ENCODE peak calls at places on chromosomes 6 and 20, in five cellular contexts. One of them, this sample, is unnamed.

GRCh38 chr20:24497851-24498250 is 28.4 kb downstream of the SYNDIG1 start:
- DNase-seq in thyroid gland: peak
- DNase-seq in cardiac muscle cell: no peak
- DNase-seq in colonic mucosa: no peak
- DNase-seq in breast epithelium: no peak
- DNase-seq in this sample: no peak

GRCh38 chr6:33007831-33008395 is 1.5 kb downstream of the HLA-DOA start:
- DNase-seq in thyroid gland: no peak
- DNase-seq in cardiac muscle cell: no peak
- DNase-seq in colonic mucosa: no peak
- DNase-seq in breast epithelium: no peak
- DNase-seq in this sample: no peak

GRCh38 chr6:148720371-148720770 is 26.5 kb upstream of the UST start:
- DNase-seq in thyroid gland: no peak
- DNase-seq in cardiac muscle cell: peak
- DNase-seq in colonic mucosa: no peak
- DNase-seq in breast epithelium: no peak
- DNase-seq in this sample: no peak

GRCh38 chr6:53375851-53376250 is 27.1 kb upstream of the ELOVL5 start:
- DNase-seq in thyroid gland: peak
- DNase-seq in cardiac muscle cell: peak
- DNase-seq in colonic mucosa: no peak
- DNase-seq in breast epithelium: no peak
- DNase-seq in this sample: no peak

GRCh38 chr20:21520702-21521595 is 7.1 kb upstream of the NKX2-2 start:
- DNase-seq in thyroid gland: no peak
- DNase-seq in cardiac muscle cell: peak
- DNase-seq in colonic mucosa: no peak
- DNase-seq in breast epithelium: no peak
- DNase-seq in this sample: no peak

GRCh38 chr6:143542915-143543314 is 31.4 kb upstream of the FUCA2 start:
- DNase-seq in thyroid gland: no peak
- DNase-seq in cardiac muscle cell: no peak
- DNase-seq in colonic mucosa: no peak
- DNase-seq in breast epithelium: no peak
- DNase-seq in this sample: no peak

GRCh38 chr20:63833776-63834544 is 2.9 kb upstream of the ZBTB46 start:
- DNase-seq in thyroid gland: no peak
- DNase-seq in cardiac muscle cell: no peak
- DNase-seq in colonic mucosa: no peak
- DNase-seq in breast epithelium: no peak
- DNase-seq in this sample: no peak

GRCh38 chr6:116666869-116667268 is 1.7 kb downstream of the ZUP1 start:
- DNase-seq in thyroid gland: no peak
- DNase-seq in cardiac muscle cell: no peak
- DNase-seq in colonic mucosa: no peak
- DNase-seq in breast epithelium: no peak
- DNase-seq in this sample: no peak

GRCh38 chr20:61515922-61516321 is 263.9 kb downstream of the CDH4 start:
- DNase-seq in thyroid gland: no peak
- DNase-seq in cardiac muscle cell: no peak
- DNase-seq in colonic mucosa: no peak
- DNase-seq in breast epithelium: no peak
- DNase-seq in this sample: no peak

GRCh38 chr20:37395921-37396519 is 50.1 kb downstream of the SRC start:
- DNase-seq in thyroid gland: no peak
- DNase-seq in cardiac muscle cell: no peak
- DNase-seq in colonic mucosa: no peak
- DNase-seq in breast epithelium: no peak
- DNase-seq in this sample: no peak

GRCh38 chr6:122238861-122239260 is 160.6 kb upstream of the HSF2 start:
- DNase-seq in thyroid gland: no peak
- DNase-seq in cardiac muscle cell: no peak
- DNase-seq in colonic mucosa: no peak
- DNase-seq in breast epithelium: no peak
- DNase-seq in this sample: no peak

GRCh38 chr6:104312851-104313250 is 546.9 kb downstream of the HACE1 start:
- DNase-seq in thyroid gland: no peak
- DNase-seq in cardiac muscle cell: no peak
- DNase-seq in colonic mucosa: no peak
- DNase-seq in breast epithelium: no peak
- DNase-seq in this sample: no peak
- TF ChIP-seq CTCF in thyroid gland: no peak
- TF ChIP-seq CTCF in cardiac muscle cell: no peak
- TF ChIP-seq CTCF in colonic mucosa: no peak
- TF ChIP-seq CTCF in breast epithelium: no peak
- TF ChIP-seq CTCF in this sample: no peak

DNA sequence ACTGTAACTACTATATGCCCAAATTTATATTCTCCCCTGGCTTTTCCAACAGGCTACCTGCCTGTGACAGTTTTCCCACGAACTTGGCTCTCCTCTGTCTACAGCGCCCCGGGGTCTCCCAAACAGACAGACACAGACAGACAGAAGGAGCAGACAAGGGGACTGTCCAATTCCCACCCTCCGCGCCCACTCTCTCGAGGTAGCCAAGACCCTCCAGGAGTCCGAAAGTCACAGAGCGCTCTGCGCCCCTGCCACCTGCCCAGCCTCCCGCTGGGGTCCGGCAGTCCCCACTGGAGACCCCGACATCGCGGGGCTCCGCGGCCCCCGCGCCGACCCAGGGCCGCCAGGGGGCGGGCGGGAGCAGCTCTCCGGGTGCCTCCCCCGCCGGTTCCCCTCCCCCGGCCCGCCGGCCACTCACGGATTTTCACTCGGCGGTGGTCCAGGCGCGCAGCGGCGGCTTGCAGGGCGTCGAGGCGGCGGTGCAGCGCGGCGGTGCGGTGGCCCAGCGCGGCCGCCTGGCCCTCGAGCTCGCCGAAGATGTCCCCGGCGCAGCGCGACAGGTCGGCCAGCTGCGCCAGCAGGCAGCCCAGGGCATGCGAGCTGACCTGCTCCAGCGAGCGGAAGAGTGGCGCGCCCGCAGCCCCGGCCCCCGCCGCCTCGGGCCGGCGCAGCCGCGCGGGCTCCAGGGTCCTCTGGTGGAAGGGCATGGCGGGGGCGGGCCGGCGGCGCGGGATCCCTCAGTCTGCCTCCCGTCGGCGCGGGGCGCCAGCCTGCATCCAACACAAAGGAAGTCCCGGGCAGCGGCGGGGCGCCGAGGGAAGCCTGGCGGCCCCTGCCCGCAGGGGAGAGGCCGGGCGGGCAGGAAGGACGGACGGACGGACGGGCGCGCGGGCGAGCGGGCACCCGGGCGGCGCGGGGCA is 81.3 kb upstream of the CCDC28A start:
- DNase-seq in thyroid gland: peak
- DNase-seq in cardiac muscle cell: peak
- DNase-seq in colonic mucosa: peak
- DNase-seq in breast epithelium: peak
- DNase-seq in this sample: peak
- H3K27ac ChIP-seq in thyroid gland: peak
- H3K27ac ChIP-seq in cardiac muscle cell: peak
- H3K27ac ChIP-seq in colonic mucosa: peak
- H3K27ac ChIP-seq in breast epithelium: peak
- H3K27ac ChIP-seq in this sample: no peak

DNA sequence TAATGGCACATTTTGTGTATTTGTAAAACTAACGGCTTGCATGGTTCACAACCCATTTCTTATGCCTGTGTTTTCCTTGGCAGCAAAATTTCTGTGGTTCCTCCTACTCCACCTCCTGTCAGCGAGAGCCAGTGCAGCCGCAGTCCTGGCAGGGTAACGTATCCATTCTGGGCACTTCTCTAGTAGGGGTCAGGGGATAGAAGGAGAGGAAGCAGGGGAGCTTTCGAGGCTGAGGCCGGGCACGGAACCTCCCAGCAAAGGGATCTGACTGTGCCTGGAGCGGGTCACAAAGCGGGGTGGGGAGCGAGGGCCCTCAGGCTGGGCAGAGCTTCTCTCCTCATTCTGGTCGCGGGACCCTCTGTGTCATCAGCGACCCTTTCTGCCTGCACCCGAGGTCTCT is 58.4 kb downstream of the SYTL3 start:
- DNase-seq in thyroid gland: peak
- DNase-seq in cardiac muscle cell: peak
- DNase-seq in colonic mucosa: no peak
- DNase-seq in breast epithelium: no peak
- DNase-seq in this sample: no peak
- TF ChIP-seq CTCF in thyroid gland: peak
- TF ChIP-seq CTCF in cardiac muscle cell: peak
- TF ChIP-seq CTCF in colonic mucosa: no peak
- TF ChIP-seq CTCF in breast epithelium: no peak
- TF ChIP-seq CTCF in this sample: no peak

GRCh38 chr6:47048638-47049037 is 6.5 kb upstream of the ADGRF1 start:
- DNase-seq in thyroid gland: no peak
- DNase-seq in cardiac muscle cell: no peak
- DNase-seq in colonic mucosa: no peak
- DNase-seq in breast epithelium: no peak
- DNase-seq in this sample: no peak

GRCh38 chr6:47044418-47044817 is 2.3 kb upstream of the ADGRF1 start:
- DNase-seq in thyroid gland: no peak
- DNase-seq in cardiac muscle cell: peak
- DNase-seq in colonic mucosa: peak
- DNase-seq in breast epithelium: no peak
- DNase-seq in this sample: no peak

GRCh38 chr6:47042238-47042843 is at the start of gene ADGRF1:
- DNase-seq in thyroid gland: peak
- DNase-seq in cardiac muscle cell: no peak
- DNase-seq in colonic mucosa: peak
- DNase-seq in breast epithelium: peak
- DNase-seq in this sample: no peak

GRCh38 chr6:47047479-47048411 is 5.6 kb upstream of the ADGRF1 start:
- DNase-seq in thyroid gland: peak
- DNase-seq in cardiac muscle cell: peak
- DNase-seq in colonic mucosa: peak
- DNase-seq in breast epithelium: peak
- DNase-seq in this sample: no peak

GRCh38 chr6:47047097-47047478 is 5.0 kb upstream of the ADGRF1 start:
- DNase-seq in thyroid gland: no peak
- DNase-seq in cardiac muscle cell: no peak
- DNase-seq in colonic mucosa: no peak
- DNase-seq in breast epithelium: no peak
- DNase-seq in this sample: no peak
- H3K27ac ChIP-seq in thyroid gland: no peak
- H3K27ac ChIP-seq in cardiac muscle cell: no peak
- H3K27ac ChIP-seq in colonic mucosa: no peak
- H3K27ac ChIP-seq in breast epithelium: peak
- H3K27ac ChIP-seq in this sample: no peak

DNA sequence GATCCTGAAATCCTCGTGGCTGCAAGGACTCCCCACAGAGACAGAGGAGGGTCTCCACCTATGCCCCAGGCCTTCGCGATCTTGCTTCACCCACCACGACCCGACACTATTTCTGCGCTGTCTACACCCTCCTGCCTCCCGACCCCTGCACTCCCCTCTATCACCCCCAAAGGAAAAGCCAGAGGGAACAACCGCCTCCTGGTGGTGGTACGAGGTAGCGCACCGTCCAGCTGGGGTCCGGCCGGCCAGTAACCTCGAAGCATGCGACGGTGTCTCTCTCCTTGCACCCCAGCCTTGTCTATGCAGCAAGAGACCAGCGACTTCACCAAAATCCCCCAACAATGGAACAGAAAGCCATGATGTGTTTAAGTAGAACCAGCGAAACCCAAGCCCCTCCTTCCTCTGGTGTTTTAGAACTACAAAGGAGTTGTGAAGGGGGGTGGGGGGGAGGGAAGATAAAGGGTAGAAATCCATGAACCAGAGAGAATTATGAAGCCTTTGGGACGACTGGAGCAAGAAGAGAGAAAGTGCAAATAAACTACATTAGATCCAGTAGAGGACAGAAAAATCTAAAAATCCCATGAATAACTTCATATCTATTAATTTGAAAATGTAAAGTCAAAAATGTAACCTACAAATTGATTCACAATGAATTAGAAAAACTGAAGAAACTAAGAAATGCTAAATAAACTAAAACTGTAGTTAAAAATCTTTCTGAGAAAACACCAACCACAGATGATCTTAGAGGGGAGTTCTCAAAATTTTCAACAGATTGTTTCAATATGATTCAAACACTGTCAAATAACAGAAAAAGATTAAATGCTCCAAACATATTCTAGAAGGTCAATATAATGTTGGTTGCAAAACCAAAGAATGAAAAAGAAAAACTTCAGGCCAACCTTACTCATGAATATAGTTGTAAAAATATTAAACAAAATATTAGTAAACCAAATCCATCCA is 168.0 kb downstream of the CDK19 start:
- DNase-seq in thyroid gland: no peak
- DNase-seq in cardiac muscle cell: no peak
- DNase-seq in colonic mucosa: no peak
- DNase-seq in breast epithelium: no peak
- DNase-seq in this sample: no peak
- TF ChIP-seq CTCF in thyroid gland: no peak
- TF ChIP-seq CTCF in cardiac muscle cell: peak
- TF ChIP-seq CTCF in colonic mucosa: no peak
- TF ChIP-seq CTCF in breast epithelium: no peak
- TF ChIP-seq CTCF in this sample: peak

GRCh38 chr6:52123234-52123633 is 35.8 kb upstream of the PKHD1 start:
- DNase-seq in thyroid gland: no peak
- DNase-seq in cardiac muscle cell: no peak
- DNase-seq in colonic mucosa: no peak
- DNase-seq in breast epithelium: no peak
- DNase-seq in this sample: no peak

GRCh38 chr6:52126231-52126630 is 38.8 kb upstream of the PKHD1 start:
- DNase-seq in thyroid gland: no peak
- DNase-seq in cardiac muscle cell: no peak
- DNase-seq in colonic mucosa: no peak
- DNase-seq in breast epithelium: no peak
- DNase-seq in this sample: no peak

GRCh38 chr6:52125139-52125538 is 37.7 kb upstream of the PKHD1 start:
- DNase-seq in thyroid gland: no peak
- DNase-seq in cardiac muscle cell: no peak
- DNase-seq in colonic mucosa: no peak
- DNase-seq in breast epithelium: no peak
- DNase-seq in this sample: no peak

GRCh38 chr6:52124126-52125121 is 37.0 kb upstream of the PKHD1 start:
- DNase-seq in thyroid gland: no peak
- DNase-seq in cardiac muscle cell: no peak
- DNase-seq in colonic mucosa: no peak
- DNase-seq in breast epithelium: no peak
- DNase-seq in this sample: no peak

DNA sequence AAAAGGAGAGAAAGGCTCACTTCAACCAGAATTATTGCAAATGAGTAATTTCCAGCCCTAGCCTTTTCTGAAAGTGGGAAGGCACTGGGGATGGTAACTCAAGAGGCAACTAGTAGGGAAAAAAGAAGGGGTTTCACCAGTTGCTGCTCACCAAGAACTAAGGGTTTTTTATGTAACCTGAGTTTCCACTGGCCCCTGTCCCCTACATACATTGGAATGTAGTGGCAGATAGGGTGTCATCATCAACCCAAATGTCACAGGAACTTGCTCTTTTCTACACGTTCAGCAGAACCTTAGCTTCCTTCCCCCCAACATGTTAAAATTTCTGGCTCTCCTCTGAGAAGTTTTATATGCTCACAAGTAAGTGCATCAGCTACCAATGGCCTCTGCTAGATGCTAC is 38.2 kb upstream of the PKHD1 start:
- DNase-seq in thyroid gland: no peak
- DNase-seq in cardiac muscle cell: no peak
- DNase-seq in colonic mucosa: no peak
- DNase-seq in breast epithelium: no peak
- DNase-seq in this sample: no peak
- H3K27ac ChIP-seq in thyroid gland: no peak
- H3K27ac ChIP-seq in cardiac muscle cell: no peak
- H3K27ac ChIP-seq in colonic mucosa: no peak
- H3K27ac ChIP-seq in breast epithelium: no peak
- H3K27ac ChIP-seq in this sample: no peak